ENCODE peak calls at places on chromosomes 7 and 10, in seven cellular contexts. G is GM12892; N is dorsolateral prefrontal cortex; Z is A172; M is substantia nigra; C is activated effector memory CD4-positive, alpha-beta T cell treated with Interleukin-2 at 50 U/mL for 16 hours; K is HT1080. E is an unnamed sample.

GRCh38 chr10:24669285-24669861 is 54.3 kb downstream of the ARHGAP21 start:
- DNase-seq in Z (no peak), N (no peak), C (no peak), K (no peak), M (no peak), G (no peak), E (no peak)

GRCh38 chr10:79322616-79323566 is 24.4 kb upstream of the PPIF start:
- DNase-seq in N (no peak), C (peak), G (no peak), Z (peak), M (peak), K (peak), E (peak)

GRCh38 chr10:17428616-17429097 is 25.7 kb downstream of the ST8SIA6 start:
- DNase-seq in N (no peak), Z (no peak), M (no peak), C (peak), K (no peak), G (no peak), E (peak)

GRCh38 chr7:87875151-87876039 is 765 bp downstream of the SLC25A40 start:
- DNase-seq in Z (no peak), K (no peak), G (no peak), N (no peak), C (no peak), M (no peak), E (peak)

GRCh38 chr7:45658716-45659495 is 84.7 kb downstream of the ADCY1 start:
- DNase-seq in M (no peak), Z (no peak), G (no peak), N (no peak), K (no peak), C (no peak), E (no peak)

GRCh38 chr10:35000936-35001335 is 89.2 kb downstream of the CUL2 start:
- DNase-seq in C (no peak), M (no peak), Z (no peak), N (no peak), K (no peak), G (no peak), E (no peak)

GRCh38 chr10:45483002-45483401 is 109.0 kb downstream of the ALOX5 start:
- DNase-seq in M (no peak), C (no peak), Z (no peak), K (no peak), N (no peak), G (no peak), E (no peak)

GRCh38 chr7:83475403-83475802 is 173.5 kb downstream of the SEMA3E start:
- DNase-seq in G (no peak), C (no peak), Z (no peak), K (peak), M (no peak), N (no peak), E (no peak)

GRCh38 chr7:16604054-16604453 is 41.5 kb downstream of the ANKMY2 start:
- DNase-seq in M (no peak), Z (no peak), K (no peak), C (no peak), N (no peak), G (no peak), E (no peak)

GRCh38 chr10:91162495-91163268 is 57.8 kb upstream of the PCGF5 start:
- DNase-seq in C (peak), Z (peak), G (peak), M (peak), N (peak), K (peak), E (peak)

GRCh38 chr10:110209926-110210662 is 2.7 kb downstream of the MXI1 start:
- DNase-seq in K (no peak), Z (no peak), N (peak), C (no peak), G (no peak), M (peak), E (peak)

GRCh38 chr10:49230004-49230403 is 41.8 kb upstream of the TMEM273 start:
- DNase-seq in Z (no peak), C (no peak), N (no peak), G (no peak), K (no peak), M (no peak), E (no peak)

GRCh38 chr10:123250640-123251039 is 96.4 kb downstream of the BUB3 start:
- DNase-seq in G (no peak), K (no peak), M (no peak), C (no peak), N (no peak), Z (no peak), E (no peak)

GRCh38 chr7:123755345-123755744 is 6.5 kb upstream of the WASL start:
- DNase-seq in Z (no peak), K (no peak), C (no peak), N (no peak), G (no peak), M (no peak), E (no peak)

GRCh38 chr10:118246340-118247247 is 95.5 kb downstream of the FAM204A start:
- DNase-seq in C (no peak), M (no peak), Z (no peak), G (no peak), N (no peak), K (no peak), E (no peak)

GRCh38 chr7:112484671-112485097 is 3.9 kb downstream of the LSMEM1 start:
- DNase-seq in K (peak), Z (peak), C (no peak), M (no peak), N (no peak), G (no peak), E (no peak)

GRCh38 chr7:95865716-95866371 is 93.5 kb downstream of the DYNC1I1 start:
- DNase-seq in Z (peak), K (peak), G (no peak), N (no peak), M (no peak), C (no peak), E (no peak)

GRCh38 chr10:26361946-26362345 is 76.2 kb upstream of the APBB1IP start:
- DNase-seq in M (no peak), G (no peak), C (no peak), K (no peak), N (no peak), Z (no peak), E (no peak)

GRCh38 chr10:12419279-12419847 is 70.0 kb downstream of the CAMK1D start:
- DNase-seq in K (peak), Z (peak), C (peak), G (no peak), N (no peak), M (no peak), E (no peak)

GRCh38 chr7:29147821-29148220 is 1.5 kb upstream of the CPVL start:
- DNase-seq in G (no peak), M (no peak), K (no peak), N (no peak), Z (no peak), C (no peak), E (no peak)

GRCh38 chr10:93417886-93418285 is 64.2 kb downstream of the MYOF start:
- DNase-seq in C (no peak), K (no peak), M (no peak), G (no peak), Z (no peak), N (no peak), E (no peak)

GRCh38 chr7:27172823-27173411 is 1.2 kb downstream of the HOXA10 start:
- DNase-seq in G (no peak), N (peak), Z (peak), K (peak), C (no peak), M (no peak), E (peak)

GRCh38 chr10:70619271-70620019 is 16.9 kb upstream of the PRF1 start:
- DNase-seq in K (peak), N (no peak), Z (peak), M (no peak), C (no peak), G (no peak), E (no peak)

GRCh38 chr10:77386833-77387232 is 250.8 kb downstream of the KCNMA1 start:
- DNase-seq in C (no peak), N (no peak), K (peak), Z (peak), M (no peak), G (no peak), E (no peak)

GRCh38 chr7:43303740-43304241 is 191.3 kb downstream of the HECW1 start:
- DNase-seq in C (no peak), N (no peak), Z (peak), G (no peak), K (peak), M (no peak), E (no peak)

GRCh38 chr10:62893036-62893435 is 76.9 kb upstream of the EGR2 start:
- DNase-seq in N (no peak), G (no peak), M (no peak), C (no peak), K (peak), Z (no peak), E (no peak)

GRCh38 chr7:29480456-29480855 is 83.2 kb upstream of the PRR15 start:
- DNase-seq in K (no peak), G (no peak), M (no peak), Z (no peak), C (no peak), N (no peak), E (no peak)

GRCh38 chr7:155896531-155897263 is 84.4 kb upstream of the SHH start:
- DNase-seq in G (no peak), Z (peak), M (no peak), C (no peak), K (no peak), N (no peak), E (no peak)

GRCh38 chr7:118328505-118329211 is 104.2 kb downstream of the ANKRD7 start:
- DNase-seq in G (no peak), N (no peak), K (no peak), C (no peak), M (no peak), Z (no peak), E (no peak)

GRCh38 chr7:151623766-151624165 is 104.1 kb upstream of the RHEB start:
- DNase-seq in Z (peak), K (peak), N (no peak), M (no peak), G (no peak), C (no peak), E (no peak)

GRCh38 chr7:4255336-4255735 is 426.8 kb upstream of the FOXK1 start:
- DNase-seq in G (no peak), K (no peak), N (peak), Z (no peak), M (no peak), C (no peak), E (no peak)

GRCh38 chr10:45422862-45423659 is 49.0 kb downstream of the ALOX5 start:
- DNase-seq in M (no peak), Z (no peak), K (no peak), G (no peak), N (no peak), C (no peak), E (no peak)

GRCh38 chr7:156537006-156537405 is 103.6 kb upstream of the RNF32 start:
- DNase-seq in M (no peak), K (no peak), N (no peak), C (no peak), Z (no peak), G (no peak), E (no peak)

GRCh38 chr7:83739527-83739926 is 90.6 kb upstream of the SEMA3E start:
- DNase-seq in Z (no peak), C (no peak), N (no peak), K (no peak), G (no peak), M (no peak), E (no peak)

E was measured in mucosa of descending colon.